ENCODE peak calls at places on chromosome 13, in five cellular contexts. K, S, C, O and N are unnamed samples. For H3K4me1, the result is how much of the 10 kb centered on the place peaks cover.

GRCh38 chr13:20140487-20140886 is 20.4 kb downstream of the GJA3 start:
- DNase-seq in K (no peak), S (no peak), C (no peak), O (no peak), N (no peak)

GRCh38 chr13:102697264-102697663 is 2.4 kb upstream of the METTL21C start:
- DNase-seq in K (no peak), S (no peak), C (no peak), O (no peak), N (no peak)

GRCh38 chr13:80213201-80213600 is 127.7 kb downstream of the SPRY2 start:
- DNase-seq in K (no peak), S (no peak), C (no peak), O (no peak), N (no peak)

GRCh38 chr13:108700421-108701170 is 71.2 kb downstream of the MYO16 start:
- DNase-seq in K (no peak), S (no peak), C (no peak), O (no peak), N (no peak)

GRCh38 chr13:71661921-71662320 is 205.1 kb downstream of the DACH1 start:
- DNase-seq in K (no peak), S (no peak), C (no peak), O (no peak), N (no peak)

GRCh38 chr13:102724923-102725322 is 30.1 kb upstream of the METTL21C start:
- DNase-seq in K (no peak), S (no peak), C (no peak), O (no peak), N (no peak)

GRCh38 chr13:97976551-97977375 is 23.3 kb downstream of the IPO5 start:
- DNase-seq in K (peak), S (no peak), C (peak), O (peak), N (peak)

GRCh38 chr13:41613984-41614581 is 156.7 kb downstream of the RGCC start:
- DNase-seq in K (peak), S (no peak), C (no peak), O (peak), N (peak)

GRCh38 chr13:40306817-40307216 is 359.6 kb downstream of the FOXO1 start:
- DNase-seq in K (no peak), S (no peak), C (no peak), O (no peak), N (no peak)

GRCh38 chr13:35957174-35957867 is 173.9 kb downstream of the DCLK1 start:
- DNase-seq in K (no peak), S (no peak), C (no peak), O (no peak), N (no peak)

GRCh38 chr13:42971670-42972355 is 20.2 kb downstream of the EPSTI1 start:
- DNase-seq in K (no peak), S (no peak), C (no peak), O (no peak), N (no peak)

GRCh38 chr13:36297600-36298338 is at the start of gene CCDC169:
- DNase-seq in K (peak), S (peak), C (peak), O (peak), N (peak)

GRCh38 chr13:25905411-25906010 is 146.3 kb downstream of the SHISA2 start:
- DNase-seq in K (no peak), S (no peak), C (no peak), O (no peak), N (no peak)

DNA sequence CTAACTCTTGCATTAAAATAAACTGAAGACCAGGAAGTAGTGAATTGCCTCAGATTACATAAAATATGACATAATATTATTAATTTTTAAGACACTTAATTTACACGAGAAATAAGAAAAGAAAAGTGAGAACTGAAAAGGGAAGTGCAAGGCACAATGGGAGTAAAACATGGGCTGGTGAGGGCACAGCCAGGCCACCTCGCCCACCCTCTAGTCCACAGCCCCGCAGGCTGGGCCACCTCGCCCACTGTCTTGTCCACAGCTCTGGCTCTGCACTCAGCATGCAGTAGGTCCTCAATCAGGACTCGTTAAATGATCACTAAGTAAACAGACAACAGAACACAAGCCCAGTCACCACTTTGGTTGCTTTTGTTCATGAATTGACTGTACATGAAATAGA is 67.8 kb upstream of the ARHGEF7 start:
- DNase-seq in K (no peak), S (no peak), C (no peak), O (no peak), N (no peak)
- H3K27ac ChIP-seq in K (peak), S (no peak), C (no peak), O (no peak), N (peak)

DNA sequence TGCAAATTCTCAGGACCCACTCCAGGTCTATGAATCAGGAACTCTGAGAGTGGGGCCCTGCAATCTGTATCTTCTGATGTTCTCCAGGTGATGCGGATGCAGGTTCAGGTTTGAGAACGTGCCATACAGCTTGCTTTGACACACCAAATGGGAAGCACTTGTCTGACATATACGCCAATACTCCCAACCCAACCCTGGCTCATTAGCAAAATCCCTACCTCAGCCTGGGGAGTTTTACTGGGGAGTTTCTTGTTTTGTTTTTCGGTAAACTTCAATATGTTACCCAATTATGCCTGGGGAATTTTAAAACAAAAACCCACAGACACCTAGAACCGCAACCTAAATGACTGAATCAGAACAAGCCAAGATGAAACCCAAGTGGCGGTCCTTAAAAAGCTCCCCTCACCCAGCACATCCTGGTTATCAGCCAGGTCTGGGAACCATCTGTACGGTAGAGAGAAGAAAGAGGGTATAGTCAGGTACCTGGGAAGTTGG is 41.2 kb downstream of the ABCC4 start:
- DNase-seq in K (no peak), S (no peak), C (no peak), O (no peak), N (no peak)
- H3K4me1 ChIP-seq in K (under half), S (under half), C (under half), O (under half), N (under half)

GRCh38 chr13:21343659-21344058 is 115.4 kb downstream of the ZDHHC20 start:
- DNase-seq in K (no peak), S (no peak), C (no peak), O (no peak), N (no peak)
- H3K4me3 ChIP-seq in K (no peak), S (peak), C (no peak), O (no peak), N (no peak)

GRCh38 chr13:113588394-113589111 is 4.0 kb downstream of the TFDP1 start:
- DNase-seq in K (no peak), S (no peak), C (peak), O (no peak), N (peak)
- H3K27ac ChIP-seq in K (no peak), S (no peak), C (no peak), O (no peak), N (no peak)

DNA sequence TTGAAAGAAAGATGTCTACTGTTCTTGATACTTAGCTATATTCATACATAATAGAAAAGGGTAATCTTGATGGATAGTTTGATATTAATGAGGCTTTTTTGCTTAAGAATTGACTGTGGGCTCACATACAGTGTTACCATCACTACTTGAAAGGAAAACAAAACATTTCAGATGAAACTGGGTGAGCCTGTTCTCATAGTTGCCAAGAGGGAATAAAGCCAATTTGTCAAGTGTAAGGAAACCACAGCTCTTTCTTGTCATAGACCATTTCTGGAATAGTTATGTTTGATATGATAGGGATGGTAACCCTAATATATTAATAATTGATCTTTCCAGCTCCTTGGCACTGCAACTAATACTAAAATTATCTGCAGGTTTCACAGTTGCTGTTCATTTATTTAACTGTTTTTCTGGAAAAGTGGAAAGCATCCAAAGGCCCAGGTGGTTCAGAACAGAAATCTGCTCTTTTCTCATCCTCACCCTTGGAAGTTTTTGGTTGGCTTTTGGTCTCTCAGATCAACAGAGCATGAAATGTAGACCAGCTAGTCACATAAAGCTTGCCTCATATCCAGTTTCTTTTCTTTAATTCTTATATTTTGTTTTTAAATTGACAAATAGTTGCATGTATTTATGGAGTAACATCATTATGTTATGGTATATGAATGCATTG is 43.2 kb downstream of the ARHGEF7 start:
- DNase-seq in K (no peak), S (no peak), C (no peak), O (no peak), N (no peak)
- H3K4me1 ChIP-seq in K (half or more), S (under half), C (under half), O (under half), N (under half)

GRCh38 chr13:110333837-110334236 is 26.8 kb downstream of the COL4A2 start:
- DNase-seq in K (no peak), S (no peak), C (no peak), O (no peak), N (peak)

GRCh38 chr13:110331362-110331761 is 24.3 kb downstream of the COL4A2 start:
- DNase-seq in K (no peak), S (no peak), C (peak), O (no peak), N (peak)

GRCh38 chr13:110334256-110334655 is 27.2 kb downstream of the COL4A2 start:
- DNase-seq in K (no peak), S (no peak), C (no peak), O (no peak), N (peak)

GRCh38 chr13:110330491-110331001 is 23.5 kb downstream of the COL4A2 start:
- DNase-seq in K (no peak), S (no peak), C (no peak), O (no peak), N (no peak)

DNA sequence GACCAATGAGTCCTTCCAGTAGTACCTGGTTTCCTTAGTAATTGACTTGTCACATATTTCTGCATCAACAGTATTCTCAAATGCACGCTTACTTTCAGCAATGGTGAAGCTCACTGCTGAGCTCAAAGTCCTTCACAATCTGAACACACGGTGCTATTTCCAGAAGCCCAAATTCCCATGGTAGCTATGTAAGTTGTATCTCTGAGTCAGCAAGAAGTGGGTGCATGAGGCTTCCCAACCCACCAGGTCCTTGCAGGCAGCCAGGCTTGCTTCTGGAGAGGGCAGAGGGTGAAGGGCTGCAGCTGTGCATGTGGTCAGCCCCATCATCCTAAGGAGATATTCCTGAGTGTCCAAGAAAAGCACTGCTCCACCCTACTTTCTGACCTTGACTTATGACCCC is 25.7 kb downstream of the COL4A2 start:
- DNase-seq in K (no peak), S (no peak), C (no peak), O (no peak), N (no peak)
- H3K4me3 ChIP-seq in K (no peak), S (no peak), C (no peak), O (no peak), N (no peak)

DNA sequence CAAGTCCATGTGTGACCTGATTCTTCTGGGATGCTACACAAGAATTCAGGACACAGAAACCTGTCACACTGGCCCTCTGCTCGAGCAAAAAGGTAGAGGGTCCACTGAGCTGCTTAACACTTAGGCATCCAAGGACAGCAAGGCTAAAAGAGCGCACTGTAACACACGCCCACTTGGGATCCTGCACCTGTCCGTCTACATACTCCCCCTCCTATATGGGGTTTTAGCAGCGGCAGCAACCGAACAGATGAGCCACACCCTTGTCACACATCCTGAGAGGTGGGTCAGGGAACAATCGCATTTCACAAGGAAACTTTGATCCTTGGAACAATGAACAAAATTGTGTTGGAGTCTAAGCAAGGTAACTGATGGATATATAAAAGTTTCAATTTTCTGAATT is 51.5 kb upstream of the MIR17HG start:
- DNase-seq in K (no peak), S (no peak), C (no peak), O (no peak), N (no peak)
- H3K27ac ChIP-seq in K (no peak), S (no peak), C (no peak), O (no peak), N (no peak)

DNA sequence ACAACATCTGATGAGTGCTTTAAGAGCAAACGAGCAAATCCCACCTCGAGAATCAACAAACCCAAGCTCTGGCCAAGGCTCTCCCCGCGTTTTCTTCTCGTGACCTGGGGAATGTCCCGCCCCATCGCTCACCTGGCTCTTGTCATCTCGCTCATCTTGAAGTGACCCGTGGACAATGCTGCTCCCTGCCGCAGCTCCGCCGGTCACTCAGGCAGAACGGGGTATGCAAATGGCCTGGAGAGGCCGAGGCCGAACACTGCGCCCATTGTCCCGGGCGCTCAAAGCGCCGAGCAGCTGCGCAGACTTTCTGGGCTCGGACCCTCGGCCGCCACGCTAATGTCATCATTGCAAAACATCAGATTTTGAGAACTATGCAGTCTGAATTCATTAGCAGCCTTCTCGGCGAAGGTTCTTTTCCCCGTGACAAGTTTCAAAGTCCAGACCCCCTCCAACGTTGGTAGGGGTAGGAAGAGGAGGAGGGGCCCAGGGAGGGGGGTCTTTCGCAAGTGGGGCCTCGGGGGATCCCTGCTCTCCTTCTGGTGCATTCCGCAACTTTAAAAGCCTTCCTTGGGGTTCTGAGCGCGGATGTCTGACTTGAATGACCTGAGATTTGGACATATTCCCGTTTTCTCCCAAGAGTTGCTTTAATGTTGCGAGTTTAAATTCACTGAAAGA is 39.7 kb downstream of the SOX1 start:
- DNase-seq in K (no peak), S (no peak), C (no peak), O (no peak), N (no peak)
- H3K4me1 ChIP-seq in K (under half), S (under half), C (under half), O (under half), N (under half)

DNA sequence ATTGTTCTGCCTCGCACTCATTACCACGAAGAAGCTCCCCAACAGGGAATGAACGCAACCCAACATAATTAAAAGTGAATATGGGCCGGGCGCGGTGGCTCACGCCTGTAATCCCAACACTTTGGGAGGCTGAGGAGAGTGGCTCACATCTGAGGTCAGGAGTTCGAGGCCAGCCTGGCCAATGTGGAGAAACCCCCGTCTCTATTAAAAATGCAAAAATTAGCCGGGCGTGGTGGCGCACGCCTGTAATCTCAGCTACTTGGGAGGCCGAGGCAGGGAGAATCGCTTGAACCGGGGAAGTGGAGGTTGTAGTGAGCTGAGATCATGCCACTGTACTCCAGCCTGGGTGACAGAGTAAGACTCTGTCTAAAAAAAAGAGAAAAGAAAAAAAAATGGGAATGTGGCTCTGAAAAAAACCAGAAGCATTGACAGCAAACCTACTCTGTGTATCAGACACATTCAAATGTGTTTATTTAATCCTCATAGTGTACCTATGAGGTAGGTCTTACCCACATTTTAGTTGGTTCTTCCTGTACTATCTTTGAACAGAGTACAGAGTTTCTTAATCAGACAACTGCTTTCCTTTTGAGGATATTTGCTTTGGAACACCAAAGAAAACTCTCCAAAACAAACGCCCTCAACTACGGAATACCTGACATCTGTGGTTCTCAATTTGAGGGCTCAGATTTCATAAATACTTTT is 70.0 kb downstream of the NUFIP1 start:
- DNase-seq in K (no peak), S (no peak), C (no peak), O (no peak), N (no peak)
- H3K4me3 ChIP-seq in K (peak), S (peak), C (peak), O (no peak), N (peak)

DNA sequence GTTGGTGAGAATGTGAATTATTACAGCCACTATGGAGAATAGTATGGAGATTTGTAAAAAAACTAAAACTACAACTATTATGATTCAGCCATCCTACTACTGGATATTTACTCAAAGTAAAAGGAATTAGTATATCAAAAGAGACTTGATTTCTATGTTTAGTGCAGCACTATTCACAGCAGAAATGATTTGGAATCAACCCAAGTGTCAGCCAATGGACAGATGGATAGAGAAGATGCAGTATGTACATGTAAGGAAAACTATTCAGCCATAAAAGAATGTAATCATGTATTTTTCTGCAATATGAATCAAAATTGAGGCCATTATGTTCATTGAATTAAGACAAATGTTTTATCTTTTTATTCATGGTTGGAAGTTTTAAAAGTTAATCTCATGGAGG is 1705.5 kb downstream of the SLITRK1 start:
- DNase-seq in K (no peak), S (no peak), C (no peak), O (no peak), N (no peak)
- H3K27ac ChIP-seq in K (no peak), S (no peak), C (no peak), O (no peak), N (no peak)